ENCODE peak calls at places on chromosome 15, in four cellular contexts. L is mesothelial cell of epicardium, D is mammary epithelial cell, J is neural progenitor cell. B is an unnamed sample.

GRCh38 chr15:69818529-69818928 is 279.2 kb downstream of the TLE3 start:
- DNase-seq in D (no peak), J (no peak), L (no peak), B (no peak)

GRCh38 chr15:92391640-92392039 is 2.0 kb upstream of the ST8SIA2 start:
- DNase-seq in J (peak), L (no peak), D (peak), B (peak)

GRCh38 chr15:88805031-88805780 is 2.0 kb downstream of the ACAN start:
- DNase-seq in D (no peak), J (no peak), L (no peak), B (no peak)

GRCh38 chr15:79195239-79195638 is 87.3 kb upstream of the ANKRD34C start:
- DNase-seq in J (no peak), L (no peak), D (no peak), B (no peak)

GRCh38 chr15:41827290-41827879 is 507 bp upstream of the JMJD7 start:
- DNase-seq in D (no peak), J (peak), L (no peak), B (no peak)

GRCh38 chr15:69305933-69306568 is 7.3 kb downstream of the PAQR5 start:
- DNase-seq in D (no peak), L (no peak), J (no peak), B (no peak)

GRCh38 chr15:70303981-70304380 is 206.3 kb upstream of the TLE3 start:
- DNase-seq in J (no peak), L (no peak), D (no peak), B (no peak)

GRCh38 chr15:81744364-81744763 is 301.5 kb downstream of the MEX3B start:
- DNase-seq in J (no peak), D (no peak), L (no peak), B (no peak)

GRCh38 chr15:43249699-43250203 is 17.0 kb downstream of the TGM5 start:
- DNase-seq in D (peak), J (no peak), L (no peak), B (no peak)

GRCh38 chr15:87219650-87220615 is 1036.6 kb downstream of the NTRK3 start:
- DNase-seq in L (no peak), J (no peak), D (peak), B (no peak)

GRCh38 chr15:94576889-94577533 is 345.6 kb downstream of the MCTP2 start:
- DNase-seq in L (no peak), D (peak), J (peak), B (peak)

GRCh38 chr15:80639168-80639555 is 55.9 kb upstream of the ABHD17C start:
- DNase-seq in D (no peak), L (no peak), J (no peak), B (no peak)

GRCh38 chr15:43436395-43436794 is 56.6 kb downstream of the TP53BP1 start:
- DNase-seq in D (no peak), L (no peak), J (no peak), B (no peak)

GRCh38 chr15:65902373-65902772 is 33.1 kb downstream of the RAB11A start:
- DNase-seq in L (no peak), J (no peak), D (peak), B (no peak)

GRCh38 chr15:61342390-61342789 is 113.3 kb upstream of the RORA start:
- DNase-seq in J (no peak), D (no peak), L (no peak), B (no peak)

GRCh38 chr15:29476503-29477080 is 207.0 kb upstream of the NSMCE3 start:
- DNase-seq in J (no peak), L (no peak), D (no peak), B (no peak)

GRCh38 chr15:77838595-77838994 is 205.9 kb upstream of the LINGO1 start:
- DNase-seq in J (no peak), D (no peak), L (no peak), B (no peak)

GRCh38 chr15:92158426-92158825 is 235.3 kb upstream of the ST8SIA2 start:
- DNase-seq in D (peak), J (no peak), L (no peak), B (no peak)

GRCh38 chr15:78004919-78005634 is 72.4 kb downstream of the TBC1D2B start:
- DNase-seq in D (peak), J (no peak), L (no peak), B (no peak)

GRCh38 chr15:91882858-91883586 is 29.5 kb downstream of the SLCO3A1 start:
- DNase-seq in L (no peak), J (no peak), D (no peak), B (no peak)

GRCh38 chr15:43225201-43225949 is 4.6 kb upstream of the EPB42 start:
- DNase-seq in D (peak), L (no peak), J (peak), B (no peak)

GRCh38 chr15:82139823-82140268 is 94.0 kb upstream of the MEX3B start:
- DNase-seq in J (peak), L (no peak), D (peak), B (no peak)

GRCh38 chr15:78457101-78457500 is 19.1 kb downstream of the IREB2 start:
- DNase-seq in D (peak), J (no peak), L (no peak), B (no peak)

GRCh38 chr15:55638764-55639163 is 50.6 kb upstream of the PYGO1 start:
- DNase-seq in D (no peak), J (no peak), L (no peak), B (no peak)

GRCh38 chr15:68426149-68426548 is 5.8 kb downstream of the ITGA11 start:
- DNase-seq in D (no peak), L (no peak), J (no peak), B (no peak)

GRCh38 chr15:101000271-101000681 is 81.1 kb downstream of the LRRK1 start:
- DNase-seq in J (no peak), D (no peak), L (no peak), B (no peak)

GRCh38 chr15:93566777-93567176 is 477.8 kb upstream of the RGMA start:
- DNase-seq in D (peak), L (no peak), J (no peak), B (no peak)

GRCh38 chr15:92521624-92522008 is 127.9 kb downstream of the ST8SIA2 start:
- DNase-seq in J (peak), L (no peak), D (peak), B (peak)

GRCh38 chr15:97968380-97968779 is 7.9 kb downstream of the ARRDC4 start:
- DNase-seq in J (no peak), D (no peak), L (no peak), B (no peak)

GRCh38 chr15:60299452-60300047 is 98.2 kb downstream of the ANXA2 start:
- DNase-seq in J (peak), D (peak), L (no peak), B (no peak)

GRCh38 chr15:87707581-87708130 is 548.9 kb downstream of the NTRK3 start:
- DNase-seq in L (no peak), D (no peak), J (no peak), B (no peak)

GRCh38 chr15:68492855-68493254 is 60.9 kb upstream of the ITGA11 start:
- DNase-seq in D (peak), J (no peak), L (no peak), B (no peak)

GRCh38 chr15:100109486-100110035 is 232.2 kb downstream of the ADAMTS17 start:
- DNase-seq in L (no peak), J (no peak), D (no peak), B (no peak)

GRCh38 chr15:43410572-43411214 is 39.8 kb downstream of the TUBGCP4 start:
- DNase-seq in D (peak), L (no peak), J (no peak), B (no peak)

GRCh38 chr15:81174759-81175327 is 21.8 kb upstream of the IL16 start:
- DNase-seq in L (no peak), D (no peak), J (peak), B (no peak)

GRCh38 chr15:83571820-83572707 is 81.9 kb upstream of the ADAMTSL3 start:
- DNase-seq in D (no peak), L (no peak), J (peak), B (no peak)

GRCh38 chr15:80289558-80290277 is 37.7 kb upstream of the CTXND1 start:
- DNase-seq in J (no peak), D (no peak), L (no peak), B (no peak)

GRCh38 chr15:36645106-36645505 is 65.7 kb downstream of the CDIN1 start:
- DNase-seq in L (no peak), J (no peak), D (no peak), B (no peak)
- TF ChIP-seq CTCF in L (no peak), J (no peak), D (no peak), B (peak)

GRCh38 chr15:45179221-45179985 is 8.4 kb downstream of the SHF start:
- DNase-seq in D (peak), J (peak), L (no peak), B (no peak)
- TF ChIP-seq CTCF in D (peak), J (peak), L (peak), B (peak)

GRCh38 chr15:48647963-48648362 is 2.5 kb upstream of the FBN1 start:
- DNase-seq in D (no peak), L (no peak), J (peak), B (no peak)
- TF ChIP-seq CTCF in D (peak), L (no peak), J (peak), B (no peak)

DNA sequence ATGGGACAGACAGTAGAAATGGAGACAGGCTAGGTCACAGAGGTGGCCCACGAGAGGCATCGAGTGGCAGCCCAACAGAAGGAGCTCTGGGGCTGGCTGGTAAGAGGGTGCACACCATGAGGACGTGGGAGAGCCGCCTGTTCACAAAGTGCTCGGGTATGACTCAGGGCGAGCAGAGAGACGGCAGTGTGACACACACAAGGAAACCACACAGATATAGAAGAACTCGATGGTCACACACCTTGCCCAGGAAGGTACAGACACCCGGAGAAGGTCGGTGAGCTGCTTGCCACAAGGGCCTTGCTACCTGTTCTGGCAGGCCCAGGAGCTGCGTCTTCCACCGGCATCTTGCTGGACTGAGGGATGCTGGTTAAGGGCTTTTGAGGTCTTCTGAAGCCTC is 50.2 kb downstream of the CA12 start:
- DNase-seq in L (no peak), D (peak), J (no peak), B (no peak)
- TF ChIP-seq CTCF in L (no peak), D (no peak), J (no peak), B (no peak)

GRCh38 chr15:52678036-52678467 is 1.1 kb downstream of the ATOSA start:
- DNase-seq in D (peak), J (peak), L (no peak), B (peak)
- TF ChIP-seq CTCF in D (peak), J (peak), L (no peak), B (no peak)

DNA sequence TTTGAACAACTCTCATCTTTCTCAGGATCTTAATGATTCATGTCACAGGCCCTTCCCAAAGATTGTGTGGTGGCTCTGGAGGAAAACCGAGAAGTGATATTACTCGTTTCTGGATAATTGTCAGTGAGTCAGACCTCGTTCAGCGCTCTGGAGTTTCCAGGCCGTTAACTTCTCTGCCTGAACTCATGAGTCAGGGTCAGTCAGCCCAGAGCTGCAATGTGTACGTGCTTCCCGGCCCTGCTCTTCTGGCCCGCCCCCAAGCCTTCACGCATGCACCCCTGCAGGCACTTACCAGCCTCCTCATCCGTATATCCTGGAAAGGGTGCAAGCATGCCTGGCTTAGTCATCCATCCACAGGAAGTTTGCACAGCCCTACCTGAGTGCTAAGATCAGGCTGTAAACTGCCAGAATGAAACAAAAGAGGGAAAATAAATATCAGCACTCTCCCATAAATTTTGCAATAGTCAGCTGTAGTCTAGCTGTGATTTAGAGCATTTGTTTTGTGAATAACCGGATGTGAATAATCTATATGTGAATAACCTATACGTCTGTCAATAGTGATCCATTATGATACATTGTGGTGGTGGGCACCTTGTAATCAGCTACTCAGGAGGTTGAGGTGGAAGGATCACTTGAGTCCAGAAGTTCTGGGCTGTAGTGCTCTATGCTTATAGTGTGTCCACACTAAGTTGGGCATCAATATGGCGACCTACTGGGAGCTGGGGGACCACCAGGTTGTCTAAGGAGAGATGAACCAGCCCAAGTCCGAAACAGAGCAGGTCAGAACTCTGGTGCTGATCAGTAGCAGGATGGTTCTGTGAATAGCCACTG is 35.3 kb upstream of the SEMA4B start:
- DNase-seq in L (no peak), D (peak), J (no peak), B (no peak)
- TF ChIP-seq CTCF in L (no peak), D (no peak), J (no peak), B (no peak)

GRCh38 chr15:26095710-26096330 is 232.7 kb upstream of the ATP10A start:
- DNase-seq in J (peak), D (no peak), L (no peak), B (no peak)
- TF ChIP-seq CTCF in J (peak), D (no peak), L (no peak), B (peak)

DNA sequence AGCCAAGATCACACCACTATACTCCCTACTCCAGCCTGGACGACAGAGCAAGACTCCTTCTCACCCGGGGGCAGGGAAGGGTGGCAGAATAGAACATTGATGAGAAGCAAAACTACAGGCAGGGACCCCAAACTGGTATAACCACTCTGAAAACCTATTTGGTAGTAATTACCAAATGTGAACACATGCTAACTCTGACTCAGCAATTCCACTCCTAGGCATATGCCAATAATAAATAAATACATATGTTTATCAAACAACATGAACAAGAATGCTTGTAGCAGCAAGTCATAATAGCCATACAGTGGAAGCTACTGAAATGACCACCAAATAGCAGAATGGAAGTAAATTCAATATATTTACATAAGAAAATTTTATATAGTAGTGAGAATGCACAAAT is 31.0 kb upstream of the USP50 start:
- DNase-seq in D (no peak), J (no peak), L (no peak), B (no peak)
- TF ChIP-seq CTCF in D (no peak), J (no peak), L (no peak), B (no peak)

DNA sequence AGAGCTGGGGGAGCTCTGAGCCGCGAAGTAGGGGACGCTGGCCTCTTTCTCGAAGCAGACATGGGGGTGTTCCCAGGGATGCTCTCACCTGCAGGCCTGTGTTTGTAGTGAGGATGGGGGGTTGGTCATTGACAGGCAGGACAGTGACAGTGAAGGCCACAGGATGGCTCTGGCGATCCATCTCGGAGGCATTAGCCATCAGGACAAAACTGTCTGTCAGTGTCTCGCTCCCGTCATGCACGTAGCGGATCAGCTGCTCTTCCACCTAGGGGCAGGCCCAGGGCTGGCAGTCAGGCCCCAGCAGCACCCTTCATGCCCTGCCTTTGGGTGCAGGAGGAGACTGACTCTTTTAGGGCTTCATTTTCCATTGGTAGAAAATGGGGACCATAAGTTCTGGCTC is 28.0 kb downstream of the CSPG4 start:
- DNase-seq in L (no peak), D (no peak), J (no peak), B (no peak)
- TF ChIP-seq CTCF in L (no peak), D (no peak), J (no peak), B (no peak)

GRCh38 chr15:96181217-96181616 is 149.3 kb upstream of the NR2F2 start:
- DNase-seq in L (no peak), D (no peak), J (no peak), B (no peak)
- TF ChIP-seq CTCF in L (no peak), D (no peak), J (no peak), B (no peak)

B was measured in neural crest cell.